ENCODE peak calls at places on chromosomes 1 and 21, in ten cellular contexts. B, Q, U, Z, L, F, W, J, I and A are unnamed samples.

GRCh38 chr21:45313015-45313414 is 25.3 kb upstream of the POFUT2 start:
- DNase-seq in B (no peak), Q (no peak), U (peak), Z (no peak), L (no peak), F (no peak), W (no peak), J (no peak), I (no peak), A (peak)

GRCh38 chr1:38817958-38818705 is 41.4 kb downstream of the RRAGC start:
- DNase-seq in B (no peak), Q (no peak), U (peak), Z (peak), L (no peak), F (peak), W (peak), J (peak), I (no peak), A (no peak)

GRCh38 chr1:240597153-240597745 is 14.7 kb downstream of the GREM2 start:
- DNase-seq in B (no peak), Q (no peak), U (no peak), Z (no peak), L (peak), F (no peak), W (no peak), J (no peak), I (no peak), A (no peak)

GRCh38 chr1:156998301-156998700 is 47.2 kb downstream of the ARHGEF11 start:
- DNase-seq in B (no peak), Q (no peak), U (no peak), Z (no peak), L (no peak), F (no peak), W (no peak), J (no peak), I (no peak), A (no peak)

GRCh38 chr1:21906173-21907078 is 30.7 kb downstream of the HSPG2 start:
- DNase-seq in B (peak), Q (peak), U (peak), Z (no peak), L (peak), F (peak), W (no peak), J (no peak), I (no peak), A (peak)

GRCh38 chr1:206923009-206923960 is 1.5 kb upstream of the FCMR start:
- DNase-seq in B (peak), Q (no peak), U (no peak), Z (peak), L (no peak), F (no peak), W (peak), J (peak), I (peak), A (no peak)

GRCh38 chr1:207962716-207963428 is 51.9 kb upstream of the CD34 start:
- DNase-seq in B (peak), Q (peak), U (peak), Z (no peak), L (peak), F (peak), W (no peak), J (no peak), I (peak), A (peak)

GRCh38 chr1:92503043-92503925 is 16.6 kb upstream of the GFI1 start:
- DNase-seq in B (no peak), Q (peak), U (no peak), Z (no peak), L (peak), F (no peak), W (no peak), J (no peak), I (no peak), A (no peak)

GRCh38 chr1:16984717-16985116 is 4.3 kb upstream of the MFAP2 start:
- DNase-seq in B (peak), Q (peak), U (peak), Z (no peak), L (peak), F (peak), W (no peak), J (no peak), I (peak), A (peak)

GRCh38 chr1:84406209-84406917 is 8.1 kb downstream of the DNASE2B start:
- DNase-seq in B (no peak), Q (peak), U (no peak), Z (no peak), L (peak), F (no peak), W (no peak), J (no peak), I (no peak), A (no peak)

GRCh38 chr1:245807954-245808719 is 653.4 kb downstream of the KIF26B start:
- DNase-seq in B (no peak), Q (no peak), U (no peak), Z (no peak), L (no peak), F (no peak), W (no peak), J (no peak), I (peak), A (no peak)

GRCh38 chr1:102691592-102692090 is 416.7 kb downstream of the COL11A1 start:
- DNase-seq in B (no peak), Q (peak), U (no peak), Z (no peak), L (no peak), F (no peak), W (no peak), J (no peak), I (no peak), A (no peak)

GRCh38 chr1:31931241-31932225 is 6.6 kb downstream of the PTP4A2 start:
- DNase-seq in B (no peak), Q (no peak), U (no peak), Z (no peak), L (peak), F (no peak), W (no peak), J (no peak), I (no peak), A (no peak)

GRCh38 chr1:179080866-179081695 is 789 bp upstream of the TOR3A start:
- DNase-seq in B (no peak), Q (no peak), U (no peak), Z (peak), L (no peak), F (no peak), W (no peak), J (peak), I (no peak), A (no peak)

GRCh38 chr1:39266269-39266668 is 61.8 kb downstream of the MACF1 start:
- DNase-seq in B (no peak), Q (no peak), U (no peak), Z (no peak), L (peak), F (no peak), W (no peak), J (no peak), I (no peak), A (no peak)

GRCh38 chr1:94178896-94179295 is 57.9 kb upstream of the ABCA4 start:
- DNase-seq in B (no peak), Q (no peak), U (no peak), Z (no peak), L (no peak), F (no peak), W (no peak), J (no peak), I (no peak), A (no peak)

GRCh38 chr1:228342627-228343210 is 63.9 kb downstream of the TRIM11 start:
- DNase-seq in B (peak), Q (no peak), U (no peak), Z (no peak), L (no peak), F (peak), W (no peak), J (no peak), I (no peak), A (peak)

GRCh38 chr1:29756901-29757729 is 520.8 kb downstream of the PTPRU start:
- DNase-seq in B (no peak), Q (no peak), U (no peak), Z (no peak), L (no peak), F (no peak), W (no peak), J (no peak), I (no peak), A (no peak)

GRCh38 chr1:24321712-24322635 is 2.8 kb downstream of the GRHL3 start:
- DNase-seq in B (peak), Q (peak), U (peak), Z (peak), L (peak), F (peak), W (peak), J (peak), I (peak), A (peak)

GRCh38 chr1:155012760-155013602 is 10.4 kb downstream of the ZBTB7B start:
- DNase-seq in B (no peak), Q (no peak), U (no peak), Z (no peak), L (no peak), F (no peak), W (no peak), J (no peak), I (no peak), A (no peak)